ENCODE peak calls at places on chromosomes 11 and 22, in six cellular contexts. L is AG10803, S is hippocampal formation, Q is cardiac fibroblast, U is H9, W is T-cell. G is an unnamed sample.

GRCh38 chr22:46119729-46120419 is 30.5 kb upstream of the PPARA start:
- DNase-seq in L (peak), U (no peak), W (no peak), Q (peak), S (no peak), G (no peak)

GRCh38 chr22:17815703-17816254 is 41.5 kb upstream of the BID start:
- DNase-seq in Q (no peak), S (no peak), U (peak), W (no peak), L (no peak), G (no peak)

GRCh38 chr11:57425565-57426438 is 1.1 kb downstream of the SLC43A3 start:
- DNase-seq in L (peak), S (peak), W (no peak), U (no peak), Q (peak), G (no peak)

GRCh38 chr22:22180738-22181514 is 63.7 kb upstream of the VPREB1 start:
- DNase-seq in Q (no peak), S (no peak), U (no peak), L (no peak), W (no peak), G (no peak)

GRCh38 chr11:76436020-76436419 is 8.8 kb upstream of the EMSY start:
- DNase-seq in Q (no peak), W (no peak), U (no peak), S (no peak), L (no peak), G (no peak)

GRCh38 chr11:22624742-22625447 is 728 bp downstream of the FANCF start:
- DNase-seq in S (peak), Q (peak), U (peak), L (peak), W (peak), G (peak)

GRCh38 chr22:24503137-24503850 is 8.2 kb downstream of the UPB1 start:
- DNase-seq in L (peak), U (peak), W (peak), S (peak), Q (peak), G (no peak)

GRCh38 chr11:66653123-66653522 is 14.6 kb downstream of the RBM4 start:
- DNase-seq in L (no peak), W (no peak), S (no peak), Q (no peak), U (no peak), G (no peak)

GRCh38 chr11:104275992-104276391 is 112.0 kb upstream of the PDGFD start:
- DNase-seq in L (no peak), Q (peak), S (no peak), W (no peak), U (no peak), G (no peak)

GRCh38 chr11:106956887-106957505 is 61.3 kb downstream of the GUCY1A2 start:
- DNase-seq in Q (no peak), L (no peak), S (no peak), W (no peak), U (peak), G (no peak)

GRCh38 chr11:58075781-58076180 is 45.0 kb downstream of the OR6Q1 start:
- DNase-seq in W (no peak), U (no peak), Q (no peak), L (peak), S (no peak), G (no peak)

GRCh38 chr11:118872403-118872821 is 11.3 kb upstream of the CXCR5 start:
- DNase-seq in U (no peak), W (peak), S (no peak), L (no peak), Q (no peak), G (no peak)

GRCh38 chr11:66418168-66418985 is 2.5 kb upstream of the NPAS4 start:
- DNase-seq in U (peak), W (no peak), Q (peak), S (no peak), L (peak), G (peak)

GRCh38 chr22:18001040-18001893 is 23.1 kb downstream of the MICAL3 start:
- DNase-seq in W (no peak), U (peak), S (peak), L (peak), Q (peak), G (peak)

GRCh38 chr11:2793781-2794418 is 91.7 kb downstream of the CDKN1C start:
- DNase-seq in W (no peak), L (no peak), U (no peak), Q (no peak), S (no peak), G (no peak)

GRCh38 chr11:13448876-13449275 is 14.1 kb downstream of the BTBD10 start:
- DNase-seq in L (peak), S (no peak), Q (peak), W (no peak), U (no peak), G (no peak)